ENCODE peak calls at places on chromosomes 13 and 19, in six cellular contexts. One of them, this sample, is unnamed.

GRCh38 chr13:49908637-49909036 is 27.5 kb downstream of the SPRYD7 start:
- DNase-seq in HT1080: no peak
- DNase-seq in NCI-H2081: no peak
- DNase-seq in fibroblast of the aortic adventitia: no peak
- DNase-seq in endothelial cell: peak; percentile 8
- DNase-seq in T follicular helper cell: no peak
- DNase-seq in this sample: no peak

GRCh38 chr13:40445557-40445990 is 220.9 kb downstream of the FOXO1 start:
- DNase-seq in HT1080: peak; percentile 91
- DNase-seq in NCI-H2081: no peak
- DNase-seq in fibroblast of the aortic adventitia: peak; percentile 80
- DNase-seq in endothelial cell: peak; percentile 32
- DNase-seq in T follicular helper cell: no peak
- DNase-seq in this sample: peak; percentile 63

GRCh38 chr19:13163609-13164364 is 13.6 kb downstream of the IER2 start:
- DNase-seq in HT1080: peak; percentile 96
- DNase-seq in NCI-H2081: peak; percentile 22
- DNase-seq in fibroblast of the aortic adventitia: peak; percentile 81
- DNase-seq in endothelial cell: peak; percentile 83
- DNase-seq in T follicular helper cell: peak; percentile 11
- DNase-seq in this sample: peak; percentile 14

GRCh38 chr19:35332817-35333216 is 3.8 kb downstream of the CD22 start:
- DNase-seq in HT1080: no peak
- DNase-seq in NCI-H2081: no peak
- DNase-seq in fibroblast of the aortic adventitia: no peak
- DNase-seq in endothelial cell: no peak
- DNase-seq in T follicular helper cell: no peak
- DNase-seq in this sample: no peak

GRCh38 chr13:42574011-42574410 is at the start of gene TNFSF11:
- DNase-seq in HT1080: no peak
- DNase-seq in NCI-H2081: no peak
- DNase-seq in fibroblast of the aortic adventitia: no peak
- DNase-seq in endothelial cell: peak; percentile 30
- DNase-seq in T follicular helper cell: no peak
- DNase-seq in this sample: no peak

GRCh38 chr13:96020155-96020575 is 33.0 kb downstream of the UGGT2 start:
- DNase-seq in HT1080: peak; percentile 65
- DNase-seq in NCI-H2081: peak; percentile 69
- DNase-seq in fibroblast of the aortic adventitia: peak; percentile 83
- DNase-seq in endothelial cell: peak; percentile 55
- DNase-seq in T follicular helper cell: no peak
- DNase-seq in this sample: peak; percentile 47

GRCh38 chr19:43777163-43777700 is 3.5 kb downstream of the KCNN4 start:
- DNase-seq in HT1080: peak; percentile 92
- DNase-seq in NCI-H2081: no peak
- DNase-seq in fibroblast of the aortic adventitia: no peak
- DNase-seq in endothelial cell: no peak
- DNase-seq in T follicular helper cell: peak; percentile 49
- DNase-seq in this sample: no peak

GRCh38 chr19:2144190-2144589 is 7.2 kb downstream of the AP3D1 start:
- DNase-seq in HT1080: no peak
- DNase-seq in NCI-H2081: no peak
- DNase-seq in fibroblast of the aortic adventitia: no peak
- DNase-seq in endothelial cell: no peak
- DNase-seq in T follicular helper cell: no peak
- DNase-seq in this sample: no peak

GRCh38 chr19:50349277-50350057 is 16.0 kb downstream of the NAPSA start:
- DNase-seq in HT1080: no peak
- DNase-seq in NCI-H2081: no peak
- DNase-seq in fibroblast of the aortic adventitia: no peak
- DNase-seq in endothelial cell: no peak
- DNase-seq in T follicular helper cell: no peak
- DNase-seq in this sample: no peak

GRCh38 chr19:7539827-7540425 is 4.4 kb downstream of the PNPLA6 start:
- DNase-seq in HT1080: no peak
- DNase-seq in NCI-H2081: no peak
- DNase-seq in fibroblast of the aortic adventitia: no peak
- DNase-seq in endothelial cell: no peak
- DNase-seq in T follicular helper cell: no peak
- DNase-seq in this sample: no peak

GRCh38 chr19:35142531-35143230 is 374 bp upstream of the FXYD7 start:
- DNase-seq in HT1080: no peak
- DNase-seq in NCI-H2081: no peak
- DNase-seq in fibroblast of the aortic adventitia: no peak
- DNase-seq in endothelial cell: peak; percentile 72
- DNase-seq in T follicular helper cell: peak; percentile 59
- DNase-seq in this sample: no peak

GRCh38 chr19:18856385-18857126 is 24.8 kb downstream of the UPF1 start:
- DNase-seq in HT1080: no peak
- DNase-seq in NCI-H2081: no peak
- DNase-seq in fibroblast of the aortic adventitia: peak; percentile 51
- DNase-seq in endothelial cell: no peak
- DNase-seq in T follicular helper cell: no peak
- DNase-seq in this sample: no peak

GRCh38 chr19:38009650-38010229 is 102.7 kb downstream of the SIPA1L3 start:
- DNase-seq in HT1080: no peak
- DNase-seq in NCI-H2081: no peak
- DNase-seq in fibroblast of the aortic adventitia: no peak
- DNase-seq in endothelial cell: no peak
- DNase-seq in T follicular helper cell: no peak
- DNase-seq in this sample: no peak

GRCh38 chr13:113802090-113802531 is 43.1 kb downstream of the TMEM255B start:
- DNase-seq in HT1080: peak; percentile 76
- DNase-seq in NCI-H2081: no peak
- DNase-seq in fibroblast of the aortic adventitia: peak; percentile 64
- DNase-seq in endothelial cell: peak; percentile 56
- DNase-seq in T follicular helper cell: no peak
- DNase-seq in this sample: no peak

GRCh38 chr19:9146882-9147281 is 6.7 kb downstream of the ZNF317 start:
- DNase-seq in HT1080: no peak
- DNase-seq in NCI-H2081: no peak
- DNase-seq in fibroblast of the aortic adventitia: no peak
- DNase-seq in endothelial cell: no peak
- DNase-seq in T follicular helper cell: no peak
- DNase-seq in this sample: no peak

GRCh38 chr13:47680752-47681151 is 320.3 kb downstream of the SUCLA2 start:
- DNase-seq in HT1080: peak; percentile 72
- DNase-seq in NCI-H2081: no peak
- DNase-seq in fibroblast of the aortic adventitia: peak; percentile 44
- DNase-seq in endothelial cell: no peak
- DNase-seq in T follicular helper cell: no peak
- DNase-seq in this sample: no peak

GRCh38 chr19:873084-874019 is 13.9 kb downstream of the CFD start:
- DNase-seq in HT1080: no peak
- DNase-seq in NCI-H2081: no peak
- DNase-seq in fibroblast of the aortic adventitia: no peak
- DNase-seq in endothelial cell: no peak
- DNase-seq in T follicular helper cell: peak; percentile 76
- DNase-seq in this sample: no peak

GRCh38 chr13:58721273-58721672 is 1089.7 kb downstream of the PCDH17 start:
- DNase-seq in HT1080: no peak
- DNase-seq in NCI-H2081: no peak
- DNase-seq in fibroblast of the aortic adventitia: no peak
- DNase-seq in endothelial cell: no peak
- DNase-seq in T follicular helper cell: no peak
- DNase-seq in this sample: no peak

GRCh38 chr13:110275931-110276552 is 30.9 kb downstream of the COL4A1 start:
- DNase-seq in HT1080: no peak
- DNase-seq in NCI-H2081: no peak
- DNase-seq in fibroblast of the aortic adventitia: no peak
- DNase-seq in endothelial cell: no peak
- DNase-seq in T follicular helper cell: no peak
- DNase-seq in this sample: no peak

GRCh38 chr19:35557539-35558399 is 5.7 kb downstream of the ATP4A start:
- DNase-seq in HT1080: no peak
- DNase-seq in NCI-H2081: peak; percentile 4
- DNase-seq in fibroblast of the aortic adventitia: peak; percentile 16
- DNase-seq in endothelial cell: peak; percentile 71
- DNase-seq in T follicular helper cell: peak; percentile 29
- DNase-seq in this sample: peak; percentile 40